ENCODE peak calls at places on chromosomes 12 and 14, in six cellular contexts. P is heart left ventricle, A is heart right ventricle, D is cardiac fibroblast, U is uterus, C is dorsolateral prefrontal cortex. B is an unnamed sample.
A peak's percentile ranks its signal among the peaks of the same experiment; 100 is the strongest.

GRCh38 chr14:90287791-90288190 is 31.4 kb downstream of the PSMC1 start:
- DNase-seq in P (no peak), A (no peak), D (no peak), U (no peak), C (no peak), B (no peak)

GRCh38 chr12:45122776-45123380 is 72.0 kb upstream of the DBX2 start:
- DNase-seq in P (no peak), A (no peak), D (peak; percentile 47), U (no peak), C (no peak), B (peak; percentile 46)

GRCh38 chr14:93183596-93184317 is 940 bp downstream of the MOAP1 start:
- DNase-seq in P (no peak), A (no peak), D (no peak), U (no peak), C (no peak), B (no peak)

GRCh38 chr12:23729354-23729753 is 220.1 kb downstream of the SOX5 start:
- DNase-seq in P (no peak), A (no peak), D (no peak), U (no peak), C (no peak), B (peak; percentile 42)

GRCh38 chr12:6685814-6686213 is 3.4 kb downstream of the ZNF384 start:
- DNase-seq in P (no peak), A (no peak), D (no peak), U (no peak), C (no peak), B (no peak)

GRCh38 chr12:111154180-111154579 is 214.7 kb downstream of the PHETA1 start:
- DNase-seq in P (no peak), A (no peak), D (no peak), U (no peak), C (no peak), B (no peak)

GRCh38 chr12:67056329-67056728 is 212.8 kb upstream of the CAND1 start:
- DNase-seq in P (no peak), A (no peak), D (no peak), U (no peak), C (no peak), B (no peak)

GRCh38 chr14:49892636-49893308 is at the start of gene ARF6:
- DNase-seq in P (peak; percentile 100), A (peak; percentile 100), D (peak; percentile 98), U (peak; percentile 98), C (peak; percentile 99), B (peak; percentile 98)

GRCh38 chr14:105940534-105941225 is 414.3 kb downstream of the TMEM121 start:
- DNase-seq in P (no peak), A (no peak), D (no peak), U (no peak), C (no peak), B (no peak)

GRCh38 chr14:94514351-94514750 is 5.1 kb upstream of the SERPINA12 start:
- DNase-seq in P (no peak), A (no peak), D (no peak), U (no peak), C (no peak), B (no peak)

GRCh38 chr14:94515856-94516255 is 6.6 kb upstream of the SERPINA12 start:
- DNase-seq in P (no peak), A (no peak), D (no peak), U (no peak), C (no peak), B (no peak)

GRCh38 chr14:94517248-94517640 is 8.0 kb upstream of the SERPINA12 start:
- DNase-seq in P (no peak), A (no peak), D (no peak), U (no peak), C (no peak), B (no peak)

GRCh38 chr14:94517641-94518257 is 8.5 kb upstream of the SERPINA12 start:
- DNase-seq in P (no peak), A (no peak), D (no peak), U (no peak), C (no peak), B (no peak)

DNA sequence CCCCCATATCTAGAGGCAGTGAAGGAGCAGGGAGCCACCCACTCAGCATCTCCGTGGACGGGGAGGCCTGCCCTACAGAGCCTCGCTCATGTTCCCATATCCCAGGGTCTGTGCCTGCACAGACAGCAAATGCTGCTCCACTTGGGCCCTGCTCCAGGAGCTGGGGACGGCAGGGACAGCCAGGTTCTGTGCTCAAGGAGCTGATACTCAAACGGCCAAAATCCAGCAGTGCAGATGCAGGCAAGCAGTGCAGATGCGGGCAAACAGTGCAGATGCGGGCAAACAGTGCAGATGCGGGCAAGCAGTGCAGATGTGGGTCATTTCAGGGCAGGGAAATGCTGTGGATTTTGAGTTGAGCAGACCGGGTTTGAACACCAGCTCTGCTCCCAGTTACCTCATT is 6.2 kb upstream of the SERPINA12 start:
- DNase-seq in P (no peak), A (no peak), D (no peak), U (no peak), C (no peak), B (no peak)
- H3K4me3 ChIP-seq in P (no peak overlapping the region), A (no peak overlapping the region), D (no peak overlapping the region), U (no peak overlapping the region), C (no peak overlapping the region), B (no peak overlapping the region)

DNA sequence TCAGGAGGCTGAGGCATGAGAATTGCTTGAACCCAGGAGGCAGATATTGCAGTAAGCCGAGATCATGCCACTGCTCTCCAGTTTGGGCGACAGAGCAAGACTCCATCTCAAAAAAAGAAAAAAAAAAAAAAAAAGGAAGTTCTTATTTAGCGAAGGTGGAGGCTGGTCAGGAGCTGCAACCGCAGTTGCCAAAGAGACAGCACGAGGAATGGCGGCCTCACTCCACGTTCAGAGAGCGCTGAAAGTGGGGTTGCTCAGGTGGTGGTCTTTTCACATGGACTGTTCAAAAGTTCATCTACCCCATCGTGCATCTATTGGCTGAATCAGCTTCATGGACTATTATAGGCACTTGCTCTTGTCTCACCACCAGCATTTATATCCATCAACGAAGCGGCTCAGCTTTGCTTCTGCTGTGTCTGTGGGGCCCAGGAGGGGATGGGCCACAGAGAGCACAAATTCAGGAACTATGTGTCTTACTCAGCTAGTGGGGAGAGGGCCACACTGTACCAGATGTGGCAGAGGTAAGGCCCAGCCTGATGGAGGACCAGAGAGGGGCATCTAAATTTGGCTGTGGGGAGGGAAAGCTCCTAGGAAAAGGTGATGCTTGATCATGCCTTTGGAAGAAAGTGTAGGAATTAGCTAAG is 27.3 kb downstream of the SLC25A47 start:
- DNase-seq in P (no peak), A (no peak), D (no peak), U (no peak), C (no peak), B (no peak)
- H3K4me3 ChIP-seq in P (no peak overlapping the region), A (no peak overlapping the region), D (no peak overlapping the region), U (no peak overlapping the region), C (no peak overlapping the region), B (no peak overlapping the region)

DNA sequence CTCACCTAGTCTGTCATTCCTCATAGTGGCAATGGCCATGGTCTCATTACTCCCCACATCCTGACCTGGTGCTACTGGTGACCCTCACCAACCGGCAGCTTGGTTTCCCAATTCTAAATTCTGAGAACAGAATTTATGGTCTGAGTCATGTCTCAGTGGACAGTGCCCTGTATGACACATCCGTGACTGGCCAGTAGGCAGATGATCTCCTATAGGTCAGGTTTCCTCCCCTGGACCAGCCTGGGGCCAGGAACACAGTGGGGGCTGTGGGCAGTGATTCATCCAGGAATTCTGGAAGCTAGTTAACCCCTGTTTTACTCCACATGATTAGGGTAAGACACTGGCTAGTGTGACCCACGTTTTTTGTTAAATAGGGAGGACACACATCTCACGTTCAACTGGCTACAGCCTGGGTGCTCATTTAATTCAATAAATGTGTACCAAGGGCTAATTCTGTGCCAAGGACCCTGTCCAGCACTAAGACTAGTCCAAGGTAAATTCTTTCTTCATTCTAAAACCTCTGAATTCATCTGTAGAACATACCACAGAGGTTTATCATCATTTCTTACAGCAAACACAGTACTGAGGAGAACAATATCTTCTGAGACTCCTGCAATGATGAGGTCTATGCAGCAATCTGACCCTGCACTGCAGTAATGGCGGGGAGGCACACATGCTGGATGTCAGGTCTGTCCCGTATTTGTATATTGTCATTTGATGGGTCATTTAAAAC is 249.6 kb upstream of the TBX3 start:
- DNase-seq in P (no peak), A (no peak), D (peak; percentile 67), U (no peak), C (no peak), B (peak; percentile 82)
- H3K4me3 ChIP-seq in P (no peak overlapping the region), A (no peak overlapping the region), D (no peak overlapping the region), U (no peak overlapping the region), C (no peak overlapping the region), B (no peak overlapping the region)

GRCh38 chr14:29925736-29926135 is 1.9 kb downstream of the PRKD1 start:
- DNase-seq in P (no peak), A (no peak), D (peak; percentile 34), U (no peak), C (no peak), B (peak; percentile 37)
- H3K4me3 ChIP-seq in P (no peak overlapping the region), A (peak overlapping the region; percentile 77), D (peak overlapping the region; percentile 97), U (no peak overlapping the region), C (peak overlapping the region; percentile 71), B (peak overlapping the region; percentile 78)

GRCh38 chr14:68628605-68629310 is 164.1 kb downstream of the ZFP36L1 start:
- DNase-seq in P (no peak), A (no peak), D (no peak), U (peak; percentile 21), C (no peak), B (no peak)
- H3K4me3 ChIP-seq in P (peak overlapping the region; percentile 25), A (peak overlapping the region; percentile 27), D (no peak overlapping the region), U (no peak overlapping the region), C (peak overlapping the region; percentile 47), B (no peak overlapping the region)

DNA sequence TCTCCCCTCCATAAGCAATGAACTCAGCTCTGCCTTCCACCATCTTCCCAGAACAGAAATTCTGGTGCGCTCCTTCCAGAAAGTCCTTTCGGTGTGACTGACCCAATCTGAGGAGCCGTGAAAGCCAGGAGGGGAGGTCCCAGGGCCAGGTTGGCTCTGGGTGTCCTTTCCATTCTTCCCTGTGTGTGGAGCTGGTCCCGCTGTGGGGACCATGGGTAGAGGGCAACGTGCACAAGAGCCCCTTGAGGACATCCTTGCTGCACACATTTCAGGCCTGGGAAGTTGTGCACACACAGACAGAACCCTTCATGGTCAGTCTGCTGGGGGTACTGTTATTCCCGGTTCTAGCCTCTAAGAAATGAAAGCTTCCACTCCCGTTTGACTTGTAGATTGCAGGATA is 10.2 kb downstream of the NFKBIA start:
- DNase-seq in P (no peak), A (no peak), D (no peak), U (no peak), C (no peak), B (no peak)
- H3K4me3 ChIP-seq in P (no peak overlapping the region), A (no peak overlapping the region), D (no peak overlapping the region), U (no peak overlapping the region), C (no peak overlapping the region), B (no peak overlapping the region)